ENCODE peak calls at places on chromosomes 11 and 22, in six cellular contexts. G is heart left ventricle, A is fibroblast of mammary gland, N is stomach, S is OCI-LY7, D is psoas muscle. Q is an unnamed sample.

GRCh38 chr11:73365352-73366264 is 10.6 kb upstream of the RELT start:
- DNase-seq in A (no peak), S (no peak), G (no peak), N (no peak), D (no peak), Q (no peak)

GRCh38 chr11:109285465-109285864 is 136.5 kb upstream of the C11orf87 start:
- DNase-seq in S (no peak), N (no peak), D (no peak), A (no peak), G (no peak), Q (no peak)

GRCh38 chr11:42234381-42235035 is 775.1 kb upstream of the LRRC4C start:
- DNase-seq in N (no peak), G (no peak), A (peak; percentile 66), S (no peak), D (no peak), Q (no peak)

GRCh38 chr11:123253909-123254308 is 58.9 kb upstream of the CLMP start:
- DNase-seq in G (no peak), A (peak; percentile 42), D (no peak), S (no peak), N (no peak), Q (no peak)

GRCh38 chr11:63840356-63841060 is 1.6 kb downstream of the MARK2 start:
- DNase-seq in G (no peak), A (no peak), S (peak; percentile 42), N (no peak), D (no peak), Q (no peak)

GRCh38 chr22:48097723-48098122 is 1335.3 kb downstream of the TBC1D22A start:
- DNase-seq in G (no peak), D (no peak), A (no peak), N (no peak), S (peak; percentile 77), Q (no peak)

GRCh38 chr22:26568207-26568706 is 21.7 kb downstream of the TPST2 start:
- DNase-seq in A (no peak), D (no peak), S (no peak), N (no peak), G (no peak), Q (no peak)

GRCh38 chr22:30371981-30372380 is 15.2 kb downstream of the CCDC157 start:
- DNase-seq in G (no peak), D (no peak), S (no peak), A (no peak), N (no peak), Q (no peak)

GRCh38 chr11:57277845-57278720 is 41.0 kb upstream of the APLNR start:
- DNase-seq in D (peak; percentile 71), A (peak; percentile 70), G (peak; percentile 72), N (peak; percentile 70), S (peak; percentile 23), Q (no peak)

GRCh38 chr11:78081583-78081982 is 1.9 kb upstream of the NDUFC2 start:
- DNase-seq in N (no peak), D (no peak), G (no peak), A (no peak), S (no peak), Q (no peak)

GRCh38 chr22:46348099-46348695 is 12.7 kb downstream of the TRMU start:
- DNase-seq in G (no peak), N (no peak), S (no peak), D (no peak), A (no peak), Q (no peak)

GRCh38 chr11:60930394-60930793 is 6.1 kb downstream of the TMEM132A start:
- DNase-seq in A (no peak), G (no peak), S (no peak), D (no peak), N (no peak), Q (no peak)

GRCh38 chr11:4050137-4050536 is 44.5 kb upstream of the RRM1 start:
- DNase-seq in D (no peak), A (no peak), G (no peak), S (no peak), N (no peak), Q (no peak)

GRCh38 chr11:95524328-95525036 is 265.1 kb downstream of the FAM76B start:
- DNase-seq in G (no peak), D (no peak), A (no peak), S (no peak), N (no peak), Q (no peak)

GRCh38 chr11:102346456-102346747 is 612 bp upstream of the BIRC2 start:
- DNase-seq in D (no peak), G (no peak), S (no peak), N (no peak), A (no peak), Q (no peak)

GRCh38 chr11:87265132-87265531 is 227.4 kb downstream of the TMEM135 start:
- DNase-seq in S (no peak), G (no peak), D (no peak), A (peak; percentile 37), N (no peak), Q (no peak)

GRCh38 chr11:36292311-36292722 is 3.1 kb upstream of the COMMD9 start:
- DNase-seq in S (peak; percentile 72), D (no peak), A (peak; percentile 46), G (no peak), N (no peak), Q (peak; percentile 73)

GRCh38 chr22:37254867-37255233 is 10.8 kb upstream of the RAC2 start:
- DNase-seq in G (no peak), A (no peak), S (no peak), N (no peak), D (no peak), Q (no peak)

GRCh38 chr11:12269104-12269441 is 108.3 kb upstream of the PARVA start:
- DNase-seq in S (no peak), A (no peak), D (no peak), G (no peak), N (peak; percentile 57), Q (no peak)

GRCh38 chr11:742156-742546 is 5.1 kb upstream of the TALDO1 start:
- DNase-seq in D (no peak), S (no peak), N (no peak), A (no peak), G (no peak), Q (no peak)

GRCh38 chr11:19511413-19512183 is 201.0 kb upstream of the NAV2 start:
- DNase-seq in G (peak; percentile 62), D (peak; percentile 37), A (peak; percentile 71), N (peak; percentile 46), S (no peak), Q (no peak)

DNA sequence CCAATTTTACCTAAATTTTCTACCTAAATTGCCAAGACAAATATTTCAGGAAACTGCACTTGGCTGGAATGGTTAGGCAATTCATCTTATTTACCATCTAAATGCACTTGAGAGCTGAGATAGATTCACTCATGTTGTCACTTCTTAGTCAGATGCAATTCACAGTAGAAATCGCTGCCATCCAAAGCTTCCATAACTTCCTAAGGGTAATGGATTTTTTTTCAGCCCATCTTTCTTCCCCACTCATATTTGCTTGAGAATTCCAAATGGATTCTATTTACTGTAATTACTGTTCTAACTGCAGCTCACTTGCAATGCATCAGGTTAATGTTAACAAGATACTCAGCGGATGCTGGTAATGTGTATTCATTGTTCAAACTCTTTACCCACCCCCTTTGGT is 96.1 kb downstream of the TENM4 start:
- DNase-seq in D (no peak), S (no peak), N (no peak), G (no peak), A (no peak), Q (no peak)
- TF ChIP-seq CTCF in D (no peak), S (no peak), N (no peak), G (no peak), A (no peak), Q (no peak)

GRCh38 chr11:76495017-76495416 is 50.2 kb downstream of the EMSY start:
- DNase-seq in N (no peak), A (no peak), D (no peak), G (no peak), S (no peak), Q (no peak)

GRCh38 chr11:76493040-76493439 is 48.2 kb downstream of the EMSY start:
- DNase-seq in N (no peak), D (no peak), A (no peak), G (no peak), S (no peak), Q (no peak)

GRCh38 chr11:76496174-76496573 is 51.4 kb downstream of the EMSY start:
- DNase-seq in S (no peak), N (no peak), A (no peak), G (no peak), D (no peak), Q (no peak)

GRCh38 chr11:76493626-76494539 is 49.1 kb downstream of the EMSY start:
- DNase-seq in G (no peak), S (no peak), A (no peak), N (no peak), D (no peak), Q (no peak)

GRCh38 chr11:76491644-76492043 is 46.8 kb downstream of the EMSY start:
- DNase-seq in A (no peak), N (no peak), G (no peak), D (no peak), S (no peak), Q (no peak)
- TF ChIP-seq CTCF in A (no peak), N (no peak), G (no peak), D (no peak), S (no peak), Q (no peak)

DNA sequence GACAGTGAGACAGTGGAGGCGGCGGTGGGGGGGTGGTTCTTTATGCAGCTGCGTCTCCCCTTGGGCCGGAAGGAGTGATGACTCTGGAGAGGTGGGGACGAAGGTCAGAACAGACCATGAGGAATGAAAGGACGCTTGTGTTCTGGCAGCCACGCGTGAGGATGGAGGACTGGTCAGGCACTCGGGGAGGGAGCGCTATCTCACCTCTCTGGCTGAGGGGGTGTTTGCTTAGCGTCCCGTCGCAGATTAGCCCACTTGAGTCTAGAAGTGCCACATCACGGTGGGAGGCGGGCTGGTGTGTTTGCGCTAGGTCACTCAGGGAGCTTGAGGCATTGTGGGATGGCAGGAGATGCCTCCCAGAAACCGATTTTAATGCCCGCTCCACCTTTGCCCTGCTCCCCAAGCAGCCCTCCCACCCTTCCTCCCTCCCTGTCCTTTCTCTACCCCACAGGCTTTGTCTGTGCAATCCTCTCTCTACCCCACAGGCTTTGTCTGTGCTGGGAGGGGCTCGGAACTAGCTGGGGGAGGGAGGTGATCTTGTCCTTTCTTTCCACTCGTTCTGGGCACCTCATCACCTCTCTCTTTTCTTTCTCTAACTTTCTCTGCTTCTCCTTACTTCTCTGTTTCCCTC is 97.8 kb downstream of the PKNOX2 start:
- DNase-seq in N (no peak), G (no peak), A (no peak), S (no peak), D (no peak), Q (no peak)
- TF ChIP-seq CTCF in N (no peak), G (no peak), A (no peak), S (no peak), D (no peak), Q (no peak)

DNA sequence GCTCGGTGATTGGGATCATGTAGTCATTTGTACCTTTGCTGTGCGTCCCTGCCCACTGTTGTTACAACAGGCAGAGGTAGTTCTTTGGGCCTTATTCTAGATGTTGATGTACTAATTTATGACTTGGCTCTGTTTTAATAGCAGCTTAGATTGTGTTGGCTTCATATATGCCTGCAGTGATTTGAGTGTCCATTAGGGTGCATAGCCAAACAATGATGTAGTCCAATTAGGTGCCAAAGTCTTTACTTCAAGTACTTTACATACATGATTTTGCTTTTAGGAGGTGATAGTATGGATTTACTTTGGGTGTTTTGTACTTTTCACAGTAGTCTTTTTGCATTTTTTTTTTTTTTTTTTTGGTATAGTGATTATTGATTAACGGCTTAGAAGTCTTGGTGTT is 46.4 kb downstream of the PPP6R3 start:
- DNase-seq in A (peak; percentile 14), D (no peak), S (no peak), N (no peak), G (no peak), Q (no peak)
- TF ChIP-seq CTCF in A (no peak), D (no peak), S (peak; percentile 37), N (no peak), G (no peak), Q (no peak)

GRCh38 chr11:67541198-67541597 is 18.0 kb upstream of the CABP2 start:
- DNase-seq in A (no peak), N (no peak), G (no peak), D (no peak), S (no peak), Q (peak; percentile 3)
- TF ChIP-seq CTCF in A (no peak), N (no peak), G (no peak), D (no peak), S (no peak), Q (no peak)